ENCODE peak calls at places on chromosomes 13 and 19, in ten cellular contexts. M, S, O, C, Z, K, N, B, F and U are unnamed samples.

GRCh38 chr13:97275265-97275664 is 53.1 kb downstream of the MBNL2 start:
- DNase-seq in M (no peak), S (peak), O (no peak), C (no peak), Z (no peak), K (peak), N (no peak), B (no peak), F (no peak), U (no peak)

GRCh38 chr13:95492044-95492801 is 60.3 kb upstream of the CLDN10 start:
- DNase-seq in M (no peak), S (no peak), O (no peak), C (no peak), Z (no peak), K (no peak), N (no peak), B (no peak), F (no peak), U (no peak)

GRCh38 chr19:16324064-16324383 is 602 bp upstream of the KLF2 start:
- DNase-seq in M (no peak), S (no peak), O (no peak), C (no peak), Z (no peak), K (no peak), N (no peak), B (no peak), F (no peak), U (no peak)

GRCh38 chr19:45954132-45954531 is 19.5 kb downstream of the NOVA2 start:
- DNase-seq in M (no peak), S (no peak), O (no peak), C (no peak), Z (no peak), K (no peak), N (no peak), B (no peak), F (no peak), U (no peak)

GRCh38 chr13:113849546-113849945 is 14.3 kb downstream of the GAS6 start:
- DNase-seq in M (no peak), S (no peak), O (no peak), C (no peak), Z (no peak), K (no peak), N (no peak), B (no peak), F (no peak), U (no peak)

GRCh38 chr19:55173717-55174409 is 6.2 kb downstream of the SYT5 start:
- DNase-seq in M (peak), S (peak), O (no peak), C (no peak), Z (peak), K (peak), N (no peak), B (no peak), F (peak), U (no peak)

GRCh38 chr19:43707158-43707712 is 8.6 kb upstream of the IRGC start:
- DNase-seq in M (no peak), S (no peak), O (no peak), C (no peak), Z (no peak), K (no peak), N (no peak), B (no peak), F (no peak), U (no peak)

GRCh38 chr13:34469212-34469983 is 472.7 kb upstream of the NBEA start:
- DNase-seq in M (peak), S (no peak), O (no peak), C (no peak), Z (no peak), K (no peak), N (no peak), B (no peak), F (no peak), U (no peak)

GRCh38 chr13:75418997-75419396 is 63.0 kb downstream of the TBC1D4 start:
- DNase-seq in M (no peak), S (no peak), O (no peak), C (no peak), Z (no peak), K (peak), N (no peak), B (no peak), F (no peak), U (no peak)

GRCh38 chr13:25743426-25743825 is 308.4 kb downstream of the SHISA2 start:
- DNase-seq in M (no peak), S (no peak), O (no peak), C (no peak), Z (no peak), K (no peak), N (no peak), B (no peak), F (no peak), U (no peak)

GRCh38 chr19:37218592-37218935 is 550 bp downstream of the ZNF383 start:
- DNase-seq in M (no peak), S (peak), O (no peak), C (no peak), Z (no peak), K (no peak), N (no peak), B (no peak), F (no peak), U (no peak)

GRCh38 chr13:44627441-44627840 is 51.3 kb upstream of the TSC22D1 start:
- DNase-seq in M (no peak), S (peak), O (no peak), C (no peak), Z (no peak), K (no peak), N (no peak), B (no peak), F (no peak), U (no peak)

GRCh38 chr13:112951674-112952371 is 17.2 kb upstream of the MCF2L start:
- DNase-seq in M (no peak), S (no peak), O (no peak), C (no peak), Z (no peak), K (no peak), N (no peak), B (no peak), F (peak), U (no peak)

GRCh38 chr19:44735011-44735410 is 13.5 kb upstream of the BCL3 start:
- DNase-seq in M (no peak), S (no peak), O (no peak), C (no peak), Z (no peak), K (no peak), N (no peak), B (no peak), F (no peak), U (no peak)

GRCh38 chr13:33087091-33087490 is 70.9 kb downstream of the KL start:
- DNase-seq in M (no peak), S (no peak), O (no peak), C (no peak), Z (no peak), K (no peak), N (no peak), B (no peak), F (no peak), U (no peak)